ENCODE peak calls at places on chromosome 20, in five cellular contexts. K, M, B, T and P are unnamed samples.

GRCh38 chr20:46558511-46558959 is 8.1 kb upstream of the OCSTAMP start:
- DNase-seq in K (no peak), M (no peak), B (no peak), T (no peak), P (no peak)

GRCh38 chr20:45014671-45015415 is 48.5 kb downstream of the STK4 start:
- DNase-seq in K (no peak), M (no peak), B (no peak), T (no peak), P (no peak)

GRCh38 chr20:1718604-1719384 is 61.2 kb upstream of the SIRPG start:
- DNase-seq in K (no peak), M (no peak), B (peak), T (no peak), P (no peak)

GRCh38 chr20:48657426-48658197 is 170.2 kb downstream of the PREX1 start:
- DNase-seq in K (peak), M (peak), B (peak), T (peak), P (peak)

GRCh38 chr20:1958426-1958825 is 35.4 kb downstream of the PDYN start:
- DNase-seq in K (no peak), M (no peak), B (no peak), T (no peak), P (no peak)

GRCh38 chr20:8246153-8246552 is 114.1 kb downstream of the PLCB1 start:
- DNase-seq in K (no peak), M (no peak), B (no peak), T (no peak), P (peak)

GRCh38 chr20:9068896-9069663 is at the start of gene PLCB4:
- DNase-seq in K (peak), M (peak), B (no peak), T (peak), P (peak)

GRCh38 chr20:62236997-62237771 is 1.1 kb upstream of the OSBPL2 start:
- DNase-seq in K (no peak), M (no peak), B (no peak), T (no peak), P (no peak)

GRCh38 chr20:16761305-16761829 is 13.2 kb downstream of the OTOR start:
- DNase-seq in K (no peak), M (peak), B (peak), T (peak), P (peak)

GRCh38 chr20:50607436-50607835 is 83.9 kb downstream of the RIPOR3 start:
- DNase-seq in K (no peak), M (no peak), B (no peak), T (peak), P (no peak)

GRCh38 chr20:56944546-56944945 is 315.4 kb downstream of the TFAP2C start:
- DNase-seq in K (no peak), M (no peak), B (no peak), T (no peak), P (no peak)

GRCh38 chr20:49983848-49984408 is 1.1 kb downstream of the SNAI1 start:
- DNase-seq in K (peak), M (no peak), B (no peak), T (no peak), P (no peak)

GRCh38 chr20:35006531-35006971 is 50.9 kb downstream of the MYH7B start:
- DNase-seq in K (peak), M (no peak), B (no peak), T (no peak), P (no peak)

GRCh38 chr20:53009979-53010735 is 38.0 kb downstream of the TSHZ2 start:
- DNase-seq in K (no peak), M (no peak), B (no peak), T (no peak), P (no peak)

GRCh38 chr20:43831496-43832065 is 83.1 kb upstream of the TOX2 start:
- DNase-seq in K (no peak), M (no peak), B (no peak), T (no peak), P (no peak)

GRCh38 chr20:23159256-23159922 is 73.3 kb upstream of the CD93 start:
- DNase-seq in K (no peak), M (no peak), B (no peak), T (peak), P (no peak)

GRCh38 chr20:574297-574942 is 30.8 kb upstream of the CSNK2A1 start:
- DNase-seq in K (no peak), M (peak), B (no peak), T (peak), P (peak)

GRCh38 chr20:58892932-58893224 is 40.4 kb downstream of the GNAS start:
- DNase-seq in K (no peak), M (no peak), B (no peak), T (no peak), P (no peak)

GRCh38 chr20:18857640-18858039 is 44.1 kb downstream of the SCP2D1 start:
- DNase-seq in K (no peak), M (no peak), B (no peak), T (no peak), P (no peak)

GRCh38 chr20:40331249-40331648 is 357.8 kb downstream of the MAFB start:
- DNase-seq in K (no peak), M (no peak), B (no peak), T (no peak), P (no peak)

GRCh38 chr20:22691369-22692118 is 107.2 kb upstream of the FOXA2 start:
- DNase-seq in K (peak), M (peak), B (peak), T (peak), P (peak)

GRCh38 chr20:1841554-1842140 is 53.6 kb upstream of the SIRPA start:
- DNase-seq in K (no peak), M (no peak), B (no peak), T (no peak), P (no peak)

GRCh38 chr20:62336329-62336728 is 30.8 kb downstream of the LAMA5 start:
- DNase-seq in K (no peak), M (no peak), B (no peak), T (no peak), P (no peak)

GRCh38 chr20:19888269-19888669 is 128.9 kb upstream of the NAA20 start:
- DNase-seq in K (no peak), M (peak), B (no peak), T (no peak), P (no peak)

GRCh38 chr20:51446656-51447055 is 95.9 kb downstream of the NFATC2 start:
- DNase-seq in K (no peak), M (no peak), B (no peak), T (no peak), P (no peak)

GRCh38 chr20:6164421-6165341 is 41.9 kb upstream of the FERMT1 start:
- DNase-seq in K (no peak), M (peak), B (peak), T (no peak), P (no peak)

GRCh38 chr20:63538204-63539091 is 1.3 kb upstream of the PTK6 start:
- DNase-seq in K (no peak), M (no peak), B (no peak), T (no peak), P (peak)
- H3K27ac ChIP-seq in K (no peak), M (peak), B (peak), T (no peak), P (no peak)

GRCh38 chr20:33555755-33556154 is 65.9 kb downstream of the CBFA2T2 start:
- DNase-seq in K (no peak), M (no peak), B (no peak), T (no peak), P (no peak)
- H3K27ac ChIP-seq in K (peak), M (peak), B (no peak), T (no peak), P (no peak)

DNA sequence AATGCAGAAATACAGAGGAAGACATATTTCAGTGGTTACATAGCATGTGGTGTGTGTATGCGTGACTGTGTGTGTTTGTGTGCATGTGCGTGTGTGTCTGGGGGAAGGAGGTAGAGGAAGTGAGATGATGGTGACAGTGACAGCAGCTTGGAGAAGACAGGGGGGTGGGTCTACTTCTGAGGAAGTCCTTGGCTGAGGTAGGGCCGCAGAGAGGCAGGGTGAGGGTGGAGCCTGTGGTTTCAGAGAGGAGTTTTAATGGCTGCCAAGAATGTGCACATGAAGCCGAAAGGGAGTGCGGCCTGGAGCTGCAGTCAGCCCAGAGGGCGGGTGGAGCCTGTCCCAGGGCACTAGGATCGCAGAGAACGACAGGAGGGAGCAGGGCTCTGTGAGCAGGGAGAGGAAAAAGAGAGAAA is 22.7 kb upstream of the RNF24 start:
- DNase-seq in K (peak), M (peak), B (peak), T (peak), P (peak)
- H3K27ac ChIP-seq in K (no peak), M (peak), B (peak), T (no peak), P (no peak)

DNA sequence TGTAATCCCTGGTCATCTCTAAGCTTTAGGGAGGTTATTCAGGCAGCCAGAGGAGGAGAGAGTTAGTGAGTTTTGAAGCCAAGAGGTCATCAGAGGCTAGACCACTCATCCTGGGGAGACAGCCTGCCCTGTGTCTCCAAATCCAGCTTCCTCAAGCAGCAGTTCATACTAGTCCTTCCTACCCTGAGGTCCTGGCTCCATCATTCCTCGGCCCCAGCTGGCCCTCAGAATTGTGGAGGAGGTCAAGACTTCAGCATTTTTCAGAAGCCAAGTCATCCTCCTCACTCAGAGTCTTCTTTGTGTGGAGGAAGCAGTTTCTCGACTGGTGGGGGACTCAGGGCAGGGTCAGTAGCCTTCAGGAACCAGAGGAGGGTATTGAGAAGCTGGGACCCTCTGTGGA is 12.4 kb upstream of the KIAA1755 start:
- DNase-seq in K (peak), M (peak), B (no peak), T (no peak), P (no peak)
- H3K27ac ChIP-seq in K (peak), M (peak), B (peak), T (no peak), P (no peak)

GRCh38 chr20:54019127-54019526 is 51.3 kb downstream of the BCAS1 start:
- DNase-seq in K (no peak), M (no peak), B (no peak), T (no peak), P (no peak)

GRCh38 chr20:54014301-54014914 is 56.0 kb downstream of the BCAS1 start:
- DNase-seq in K (no peak), M (no peak), B (no peak), T (no peak), P (no peak)

GRCh38 chr20:54013397-54013941 is 56.9 kb downstream of the BCAS1 start:
- DNase-seq in K (no peak), M (no peak), B (no peak), T (no peak), P (no peak)

GRCh38 chr20:54017846-54018245 is 52.5 kb downstream of the BCAS1 start:
- DNase-seq in K (no peak), M (no peak), B (no peak), T (no peak), P (no peak)

GRCh38 chr20:54015496-54015895 is 54.9 kb downstream of the BCAS1 start:
- DNase-seq in K (no peak), M (no peak), B (no peak), T (no peak), P (no peak)
- H3K27ac ChIP-seq in K (no peak), M (no peak), B (no peak), T (no peak), P (no peak)

DNA sequence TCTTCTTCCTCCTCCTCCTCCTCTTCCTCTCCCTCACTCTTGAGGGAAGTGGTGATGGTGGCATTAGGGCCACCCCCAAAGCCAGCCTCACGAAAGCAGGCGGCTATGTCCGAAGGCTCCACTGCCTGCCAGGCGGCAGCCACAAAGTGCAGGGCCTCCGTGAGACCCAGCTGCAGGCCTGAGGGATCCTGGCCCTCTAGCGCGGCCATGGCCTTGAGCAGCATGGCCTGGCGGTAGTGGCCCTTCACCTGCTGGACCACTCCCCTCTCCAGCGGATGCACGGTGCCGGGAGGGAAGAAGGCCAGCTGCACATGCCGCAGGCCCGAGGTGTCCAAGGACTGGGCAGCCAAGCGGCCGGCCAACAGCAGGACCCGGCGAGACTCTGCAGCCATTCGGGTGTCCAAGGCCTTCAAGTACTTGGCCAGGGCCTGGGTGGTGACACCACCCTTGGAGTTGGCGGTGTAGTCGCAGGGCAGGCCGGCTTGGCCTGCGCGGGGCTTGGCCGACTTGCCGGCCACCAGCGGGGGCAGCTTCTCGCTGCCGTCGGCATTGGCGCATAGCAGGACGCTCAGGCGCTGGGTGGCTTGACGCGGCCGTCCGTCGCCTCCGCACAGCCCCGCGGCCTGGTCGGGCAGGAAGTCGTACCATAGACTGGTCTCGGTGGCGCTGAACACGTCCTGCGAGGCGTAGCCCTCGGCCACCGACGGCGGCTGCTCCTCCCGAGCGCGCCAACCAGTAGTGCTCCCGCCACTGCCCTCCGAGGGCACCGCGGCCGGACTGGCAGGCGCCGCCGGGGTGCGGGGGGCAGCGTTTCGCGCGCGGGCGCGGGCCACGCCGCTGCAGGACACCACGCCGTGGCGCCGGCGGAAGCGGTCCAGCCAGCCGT is 1.1 kb downstream of the CENPB start:
- DNase-seq in K (peak), M (peak), B (no peak), T (peak), P (peak)
- H3K27ac ChIP-seq in K (peak), M (peak), B (peak), T (no peak), P (no peak)